ENCODE peak calls at places on chromosomes 13 and 19, in six cellular contexts. W is upper lobe of right lung, J is T-helper 1 cell, L is NCI-H446 treated with DMSO at 0.1 percent for 48 hours, M is T-cell, K is GM06990. N is an unnamed sample.

GRCh38 chr13:45691251-45691650 is 10.9 kb upstream of the CBY2 start:
- DNase-seq in W (no peak), J (no peak), L (no peak), M (no peak), K (no peak), N (no peak)

GRCh38 chr19:16164222-16164890 is 9.0 kb downstream of the CIB3 start:
- DNase-seq in W (no peak), J (no peak), L (no peak), M (no peak), K (no peak), N (no peak)

GRCh38 chr13:112721198-112722104 is 31.6 kb downstream of the ATP11A start:
- DNase-seq in W (peak), J (no peak), L (no peak), M (no peak), K (no peak), N (no peak)

GRCh38 chr13:60611523-60611922 is 214.5 kb downstream of the TDRD3 start:
- DNase-seq in W (no peak), J (no peak), L (no peak), M (no peak), K (no peak), N (no peak)

GRCh38 chr19:16462757-16463250 is 9.0 kb downstream of the EPS15L1 start:
- DNase-seq in W (no peak), J (no peak), L (no peak), M (no peak), K (no peak), N (no peak)

GRCh38 chr13:97284558-97284957 is 62.4 kb downstream of the MBNL2 start:
- DNase-seq in W (no peak), J (no peak), L (no peak), M (no peak), K (no peak), N (no peak)

GRCh38 chr19:36136975-36137686 is 2.7 kb upstream of the CAPNS1 start:
- DNase-seq in W (peak), J (no peak), L (peak), M (no peak), K (no peak), N (no peak)

GRCh38 chr13:30872195-30872594 is 33.9 kb upstream of the MEDAG start:
- DNase-seq in W (no peak), J (no peak), L (peak), M (no peak), K (no peak), N (no peak)

GRCh38 chr13:99496322-99497142 is 4.7 kb upstream of the TM9SF2 start:
- DNase-seq in W (no peak), J (peak), L (no peak), M (peak), K (peak), N (peak)

GRCh38 chr19:39481676-39482075 is 1.0 kb downstream of the TIMM50 start:
- DNase-seq in W (no peak), J (no peak), L (no peak), M (no peak), K (no peak), N (no peak)

N was measured in T-helper 9 cell.